ENCODE peak calls at places on chromosomes 13 and 19, in four cellular contexts. R is AG10803, T is tibial artery, J is ascending aorta. G is an unnamed sample.

GRCh38 chr19:33441828-33442227 is 68.3 kb downstream of the CEBPG start:
- DNase-seq in R (no peak), J (no peak), T (no peak), G (no peak)

GRCh38 chr19:55419089-55419488 is 11.5 kb upstream of the UBE2S start:
- DNase-seq in R (no peak), J (no peak), T (no peak), G (no peak)

GRCh38 chr13:43134896-43135295 is 111.5 kb downstream of the DNAJC15 start:
- DNase-seq in T (no peak), J (no peak), R (no peak), G (no peak)

GRCh38 chr13:98738213-98738612 is 14.3 kb downstream of the SLC15A1 start:
- DNase-seq in T (no peak), J (no peak), R (no peak), G (no peak)

GRCh38 chr13:51797664-51798488 is 6.1 kb downstream of the DHRS12 start:
- DNase-seq in T (no peak), J (no peak), R (peak), G (peak)

GRCh38 chr13:32234914-32235313 is 80.2 kb downstream of the ZAR1L start:
- DNase-seq in T (no peak), R (no peak), J (no peak), G (no peak)

GRCh38 chr13:98528663-98529064 is 48.2 kb downstream of the STK24 start:
- DNase-seq in T (no peak), R (peak), J (no peak), G (peak)

GRCh38 chr19:32691952-32692726 is 518 bp downstream of the NUDT19 start:
- DNase-seq in R (peak), T (peak), J (no peak), G (peak)

GRCh38 chr13:99331881-99332293 is 24.7 kb upstream of the GPR183 start:
- DNase-seq in J (no peak), T (no peak), R (no peak), G (no peak)

GRCh38 chr19:47179643-47180310 is 49.1 kb downstream of the SAE1 start:
- DNase-seq in T (no peak), R (no peak), J (no peak), G (no peak)

GRCh38 chr13:110575322-110576069 is 14.0 kb upstream of the RAB20 start:
- DNase-seq in T (no peak), J (no peak), R (peak), G (peak)

GRCh38 chr13:110433014-110433413 is 125.9 kb downstream of the COL4A2 start:
- DNase-seq in J (no peak), T (peak), R (no peak), G (no peak)

GRCh38 chr13:110665491-110666254 is 40.2 kb downstream of the CARS2 start:
- DNase-seq in T (no peak), R (no peak), J (no peak), G (no peak)

GRCh38 chr13:92843549-92843948 is 383.1 kb upstream of the GPC6 start:
- DNase-seq in R (peak), J (no peak), T (no peak), G (peak)

GRCh38 chr13:38202730-38203129 is 146.9 kb upstream of the UFM1 start:
- DNase-seq in R (peak), T (no peak), J (no peak), G (peak)

GRCh38 chr13:111949311-111949710 is 117.6 kb upstream of the SOX1 start:
- DNase-seq in R (no peak), T (no peak), J (no peak), G (no peak)

GRCh38 chr19:42440357-42441046 is 2.2 kb downstream of the CXCL17 start:
- DNase-seq in R (peak), T (peak), J (no peak), G (peak)

GRCh38 chr13:112761701-112762689 is 72.2 kb downstream of the ATP11A start:
- DNase-seq in J (no peak), T (no peak), R (peak), G (peak)

GRCh38 chr13:93144031-93144430 is 82.6 kb upstream of the GPC6 start:
- DNase-seq in T (no peak), R (no peak), J (no peak), G (no peak)

GRCh38 chr13:102710261-102710679 is 15.4 kb upstream of the METTL21C start:
- DNase-seq in J (no peak), T (no peak), R (peak), G (peak)

GRCh38 chr13:51937320-51938290 is 73.6 kb downstream of the ATP7B start:
- DNase-seq in J (no peak), R (no peak), T (no peak), G (no peak)

GRCh38 chr19:18002347-18002850 is 5.6 kb upstream of the ARRDC2 start:
- DNase-seq in J (no peak), T (peak), R (no peak), G (no peak)

GRCh38 chr13:24995225-24995804 is 100.6 kb upstream of the PABPC3 start:
- DNase-seq in R (peak), T (peak), J (no peak), G (peak)

GRCh38 chr13:25462301-25463125 is 90.7 kb downstream of the ATP8A2 start:
- DNase-seq in R (no peak), T (no peak), J (no peak), G (no peak)

GRCh38 chr13:37960427-37960826 is 90.9 kb upstream of the TRPC4 start:
- DNase-seq in J (no peak), R (no peak), T (no peak), G (no peak)

GRCh38 chr13:69306766-69307165 is 800.9 kb upstream of the ATXN8OS start:
- DNase-seq in T (no peak), R (no peak), J (no peak), G (no peak)

GRCh38 chr13:28412981-28413380 is 81.9 kb downstream of the FLT1 start:
- DNase-seq in T (no peak), R (no peak), J (no peak), G (no peak)

GRCh38 chr13:85498774-85499173 is 300.4 kb downstream of the SLITRK6 start:
- DNase-seq in R (no peak), T (no peak), J (no peak), G (no peak)

GRCh38 chr13:49874430-49874829 is 61.7 kb downstream of the SPRYD7 start:
- DNase-seq in T (no peak), R (no peak), J (no peak), G (peak)

GRCh38 chr13:108957369-108958012 is 328.1 kb downstream of the MYO16 start:
- DNase-seq in T (no peak), R (peak), J (no peak), G (peak)
- H3K4me3 ChIP-seq in T (no peak), R (no peak), J (no peak), G (no peak)

GRCh38 chr19:1177322-1178114 is 3.5 kb upstream of the SBNO2 start:
- DNase-seq in J (no peak), T (peak), R (peak), G (peak)
- TF ChIP-seq CTCF in J (no peak), T (no peak), R (peak), G (peak)

GRCh38 chr13:34734932-34735331 is 207.1 kb upstream of the NBEA start:
- DNase-seq in J (no peak), R (no peak), T (no peak), G (no peak)

GRCh38 chr13:34730966-34731365 is 211.1 kb upstream of the NBEA start:
- DNase-seq in J (no peak), T (no peak), R (no peak), G (no peak)

GRCh38 chr13:34733720-34734119 is 208.3 kb upstream of the NBEA start:
- DNase-seq in T (no peak), J (no peak), R (peak), G (peak)

DNA sequence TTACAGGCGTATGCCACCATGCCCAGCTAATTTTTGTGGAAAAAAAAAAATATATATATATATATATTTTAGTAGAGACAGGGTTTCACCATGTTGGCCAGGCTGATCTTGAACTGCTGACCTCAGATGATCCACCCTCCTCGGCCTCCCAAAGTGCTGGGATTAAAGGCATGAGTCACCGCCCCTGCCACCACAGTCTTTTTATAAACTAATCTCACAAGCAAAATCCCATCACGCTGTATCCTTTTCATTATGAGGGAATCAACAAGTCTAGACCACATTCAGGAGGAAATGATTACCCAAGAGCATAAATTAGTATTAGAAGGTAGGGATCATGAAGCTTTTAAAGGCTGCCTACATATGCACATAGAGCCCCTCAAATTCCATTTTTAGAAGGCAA is 210.6 kb upstream of the NBEA start:
- DNase-seq in R (no peak), J (no peak), T (no peak), G (no peak)
- H3K4me3 ChIP-seq in R (no peak), J (no peak), T (no peak), G (no peak)

GRCh38 chr13:30338331-30338851 is 31.0 kb upstream of the KATNAL1 start:
- DNase-seq in R (peak), T (no peak), J (no peak), G (peak)

GRCh38 chr13:30334663-30335386 is 27.5 kb upstream of the KATNAL1 start:
- DNase-seq in J (no peak), T (no peak), R (no peak), G (peak)

GRCh38 chr13:30339721-30340366 is 32.5 kb upstream of the KATNAL1 start:
- DNase-seq in T (no peak), R (peak), J (no peak), G (peak)

GRCh38 chr13:30338952-30339351 is 31.6 kb upstream of the KATNAL1 start:
- DNase-seq in R (no peak), T (no peak), J (no peak), G (no peak)

GRCh38 chr13:30337061-30337601 is 29.8 kb upstream of the KATNAL1 start:
- DNase-seq in J (no peak), T (no peak), R (no peak), G (no peak)
- TF ChIP-seq CTCF in J (no peak), T (no peak), R (no peak), G (no peak)

DNA sequence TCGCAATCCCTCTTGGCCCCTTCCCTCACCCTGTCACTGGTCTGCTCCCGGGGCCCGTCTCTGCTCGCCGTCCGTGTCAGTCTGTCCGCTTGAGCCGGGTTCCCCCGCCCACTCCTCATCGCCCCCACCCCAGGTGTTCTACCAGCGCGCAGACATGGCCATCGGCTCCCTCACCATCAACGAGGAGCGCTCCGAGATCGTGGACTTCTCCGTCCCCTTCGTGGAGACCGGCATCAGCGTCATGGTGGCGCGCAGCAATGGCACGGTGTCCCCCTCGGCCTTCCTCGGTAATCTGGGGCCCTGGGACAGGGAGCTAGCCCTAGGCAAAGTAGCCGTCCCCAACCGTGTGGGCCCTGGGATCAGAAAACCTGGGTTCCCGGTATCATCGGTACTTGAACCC is 22.4 kb downstream of the GRIN2D start:
- DNase-seq in T (no peak), J (no peak), R (no peak), G (no peak)
- H3K4me3 ChIP-seq in T (no peak), J (no peak), R (no peak), G (no peak)